ENCODE peak calls at places on chromosomes 3 and 15, in five cellular contexts. Q is HepG2, E is A673, V is heart left ventricle, B is heart right ventricle. F is an unnamed sample.

GRCh38 chr15:92391640-92392039 is 2.0 kb upstream of the ST8SIA2 start:
- DNase-seq in Q (peak), E (peak), V (no peak), B (no peak), F (peak)

GRCh38 chr15:43749690-43750345 is 3.6 kb downstream of the PDIA3 start:
- DNase-seq in Q (no peak), E (no peak), V (no peak), B (no peak), F (no peak)

GRCh38 chr3:71994203-71994602 is 209.3 kb upstream of the PROK2 start:
- DNase-seq in Q (no peak), E (no peak), V (no peak), B (no peak), F (no peak)

GRCh38 chr15:79078763-79079395 is 11.7 kb downstream of the RASGRF1 start:
- DNase-seq in Q (no peak), E (no peak), V (no peak), B (no peak), F (no peak)

GRCh38 chr3:45939341-45939771 is 3.9 kb upstream of the CXCR6 start:
- DNase-seq in Q (no peak), E (no peak), V (no peak), B (no peak), F (no peak)

GRCh38 chr3:45590256-45590655 is 4.3 kb upstream of the LIMD1 start:
- DNase-seq in Q (no peak), E (no peak), V (no peak), B (no peak), F (no peak)

GRCh38 chr3:62586356-62586755 is 213.0 kb upstream of the FEZF2 start:
- DNase-seq in Q (no peak), E (no peak), V (no peak), B (no peak), F (no peak)

GRCh38 chr3:192726386-192726785 is 955 bp downstream of the FGF12 start:
- DNase-seq in Q (no peak), E (no peak), V (no peak), B (no peak), F (no peak)

GRCh38 chr3:172892158-172892557 is 141.6 kb downstream of the ECT2 start:
- DNase-seq in Q (no peak), E (peak), V (no peak), B (no peak), F (no peak)

GRCh38 chr15:57327985-57328471 is 48.3 kb upstream of the CGNL1 start:
- DNase-seq in Q (no peak), E (peak), V (no peak), B (no peak), F (no peak)

GRCh38 chr3:116757310-116757709 is 47.7 kb downstream of the TUSC7 start:
- DNase-seq in Q (no peak), E (peak), V (no peak), B (no peak), F (no peak)

GRCh38 chr15:87538327-87538834 is 718.2 kb downstream of the NTRK3 start:
- DNase-seq in Q (no peak), E (no peak), V (no peak), B (no peak), F (no peak)

GRCh38 chr15:81410318-81410753 is 36.3 kb upstream of the TMC3 start:
- DNase-seq in Q (peak), E (peak), V (peak), B (peak), F (peak)

GRCh38 chr3:186787642-186788481 is 4.5 kb downstream of the EIF4A2 start:
- DNase-seq in Q (no peak), E (no peak), V (no peak), B (no peak), F (no peak)

GRCh38 chr15:67074886-67075229 is 9.5 kb downstream of the SMAD3 start:
- DNase-seq in Q (no peak), E (no peak), V (no peak), B (no peak), F (no peak)

GRCh38 chr3:134869153-134869726 is 74.2 kb downstream of the EPHB1 start:
- DNase-seq in Q (no peak), E (no peak), V (no peak), B (no peak), F (no peak)

GRCh38 chr15:76753131-76753530 is 152.0 kb downstream of the SCAPER start:
- DNase-seq in Q (peak), E (no peak), V (no peak), B (no peak), F (no peak)

GRCh38 chr3:190130037-190130436 is 9.3 kb upstream of the P3H2 start:
- DNase-seq in Q (no peak), E (no peak), V (no peak), B (no peak), F (no peak)

GRCh38 chr15:39486546-39487081 is 94.3 kb upstream of the THBS1 start:
- DNase-seq in Q (no peak), E (no peak), V (no peak), B (no peak), F (no peak)

GRCh38 chr3:13134879-13135206 is 61.6 kb upstream of the IQSEC1 start:
- DNase-seq in Q (no peak), E (no peak), V (no peak), B (no peak), F (no peak)

GRCh38 chr3:49296781-49297420 is 19.9 kb upstream of the C3orf62 start:
- DNase-seq in Q (no peak), E (no peak), V (peak), B (peak), F (no peak)

GRCh38 chr3:16301490-16301889 is 36.5 kb downstream of the OXNAD1 start:
- DNase-seq in Q (no peak), E (no peak), V (no peak), B (no peak), F (no peak)

DNA sequence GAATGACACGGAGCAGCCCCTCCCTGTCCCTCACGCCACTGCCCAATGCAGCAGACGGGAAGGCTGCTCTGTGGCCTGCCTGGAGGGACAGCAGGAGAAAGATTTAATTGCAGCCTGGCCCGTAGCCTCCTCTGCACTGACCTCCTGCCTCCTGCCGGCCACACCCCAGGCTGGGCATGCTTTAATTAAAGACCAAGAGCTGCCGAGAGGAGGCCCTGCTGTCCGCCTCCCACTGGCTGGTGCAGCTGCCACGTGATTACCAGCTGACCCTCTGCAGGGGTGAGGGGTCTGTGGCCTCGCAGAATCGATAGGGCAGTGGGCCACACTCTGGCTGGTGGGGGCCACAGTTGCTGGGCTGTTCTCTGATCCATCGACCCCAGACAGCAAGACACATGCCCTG is 100.2 kb upstream of the PRR23E start:
- DNase-seq in Q (no peak), E (no peak), V (no peak), B (no peak), F (no peak)
- TF ChIP-seq CTCF in Q (peak), E (no peak), V (no peak), B (no peak), F (no peak)

DNA sequence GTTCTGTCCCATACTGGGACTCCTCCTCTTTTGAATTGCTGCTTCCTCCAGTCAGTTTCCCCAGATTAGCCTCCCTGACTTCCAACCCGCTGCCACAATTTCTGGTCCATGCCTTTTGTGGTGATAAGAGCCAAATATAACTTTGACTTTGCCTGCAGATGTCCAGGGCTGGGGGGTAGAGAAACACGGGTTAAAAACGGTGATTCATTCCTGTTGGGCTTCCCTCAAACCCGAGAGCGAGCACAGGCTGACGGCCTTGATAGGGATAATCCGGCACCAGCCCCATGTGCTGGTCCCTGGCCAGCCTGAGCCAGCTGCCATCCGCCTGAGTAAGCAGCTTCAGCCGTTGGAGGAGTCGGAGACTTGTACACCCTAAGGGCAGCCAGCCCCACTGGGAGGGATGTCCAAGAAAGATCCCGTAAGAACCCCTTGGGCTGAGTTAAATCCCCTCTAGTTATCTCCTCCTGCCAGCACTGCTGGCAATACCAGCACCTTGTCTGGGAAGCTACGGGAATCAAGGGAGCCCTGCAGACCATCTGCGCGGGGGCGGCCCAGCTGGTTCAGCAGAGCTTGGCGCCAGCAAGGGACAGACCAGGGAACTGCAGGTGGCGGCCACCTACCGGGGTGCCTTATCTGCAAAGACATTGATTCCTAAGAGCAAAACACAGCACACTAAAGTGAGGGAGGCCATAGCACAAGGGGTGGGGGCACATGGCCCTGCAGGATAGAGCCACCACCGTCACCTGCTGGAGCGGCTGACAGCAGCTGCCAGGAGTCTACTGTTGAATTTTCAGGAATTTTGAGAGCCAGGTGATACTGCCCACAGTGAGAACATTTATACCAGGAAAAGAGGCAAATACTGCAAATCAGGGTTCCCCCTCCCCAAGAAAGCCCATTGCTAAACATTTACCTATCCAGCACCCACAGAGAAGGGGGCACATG is 18.1 kb downstream of the CSPG4 start:
- DNase-seq in Q (peak), E (peak), V (peak), B (peak), F (peak)
- TF ChIP-seq CTCF in Q (peak), E (peak), V (no peak), B (peak), F (peak)

DNA sequence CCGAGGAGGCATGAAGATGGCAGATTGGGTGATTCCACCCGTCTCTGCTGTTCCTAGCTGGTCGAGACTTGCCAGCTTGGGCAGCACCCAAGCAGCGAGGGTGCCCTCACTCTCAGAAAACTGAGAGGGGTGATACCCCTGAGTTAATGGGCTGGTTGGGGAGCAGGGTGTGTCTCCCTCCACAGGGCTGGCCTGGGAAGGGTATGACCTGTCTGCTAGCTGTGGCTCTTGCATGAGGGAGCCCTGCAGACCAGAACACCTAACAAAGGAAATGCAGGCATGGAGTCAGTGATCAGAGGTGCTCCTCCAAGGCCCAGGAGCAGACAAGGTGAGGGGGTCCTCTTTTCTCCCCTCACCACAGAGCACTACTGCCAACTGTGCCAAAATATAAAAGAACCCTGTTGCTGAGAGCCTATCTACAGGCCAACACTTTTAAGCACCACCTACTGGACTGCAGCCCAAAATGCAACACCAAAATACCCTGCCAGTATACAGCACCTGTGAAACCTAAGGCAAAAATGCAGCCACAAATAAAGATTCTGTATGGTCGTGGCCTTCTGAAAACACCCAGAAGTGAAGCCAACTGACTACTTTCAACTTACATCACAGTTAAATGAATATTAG is 35.8 kb upstream of the PPM1L start:
- DNase-seq in Q (no peak), E (no peak), V (no peak), B (no peak), F (peak)
- TF ChIP-seq CTCF in Q (peak), E (peak), V (no peak), B (no peak), F (peak)

DNA sequence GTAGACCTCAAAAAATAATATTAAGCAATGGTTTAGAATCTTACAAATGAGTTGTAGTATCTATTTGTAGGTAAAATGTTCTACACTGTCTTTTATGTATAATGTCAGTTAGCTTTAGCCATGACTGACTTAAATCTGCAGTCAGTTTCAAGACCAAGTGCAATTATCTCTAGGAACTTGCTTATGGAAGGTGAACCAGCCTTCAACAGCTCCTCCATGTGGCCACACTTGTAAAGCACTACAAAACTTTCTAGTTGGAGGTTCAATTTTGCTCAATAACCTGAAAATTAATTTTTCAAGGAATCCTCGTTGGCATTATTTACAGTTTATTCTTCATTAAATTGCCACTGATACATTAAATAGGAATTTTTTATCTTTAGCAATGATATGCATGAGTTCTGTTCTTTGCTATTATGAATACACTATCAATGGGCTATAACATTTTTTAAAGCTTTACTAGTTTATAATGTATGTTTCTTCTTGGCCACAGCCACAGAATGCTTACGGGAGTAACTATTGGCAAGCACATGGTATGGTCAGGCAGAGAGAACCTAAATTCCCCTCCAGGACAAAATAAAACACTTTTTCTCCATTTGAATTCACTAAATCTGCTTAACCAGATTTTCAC is 315.3 kb upstream of the UBE2E2 start:
- DNase-seq in Q (no peak), E (peak), V (no peak), B (no peak), F (peak)
- TF ChIP-seq CTCF in Q (no peak), E (peak), V (peak), B (peak), F (peak)

DNA sequence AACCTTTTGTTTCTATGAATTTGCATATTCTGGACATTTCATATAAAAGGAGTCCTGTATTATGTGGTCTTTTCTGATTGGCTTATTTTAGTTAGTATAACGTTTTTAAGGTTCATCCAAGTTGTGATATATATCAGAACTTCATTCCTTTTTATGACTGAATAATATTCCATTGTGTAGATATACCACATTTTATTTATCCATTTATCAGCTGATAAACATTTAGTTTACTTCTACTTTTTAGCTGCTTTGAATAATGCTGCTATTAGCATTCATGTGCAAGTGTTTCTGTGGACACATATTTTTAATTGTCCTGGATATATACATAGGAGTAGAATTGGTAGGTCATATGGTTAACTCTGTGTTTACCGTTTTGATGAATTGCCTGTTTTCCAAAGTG is 498.5 kb upstream of the ADAMTS9 start:
- DNase-seq in Q (no peak), E (no peak), V (no peak), B (no peak), F (no peak)
- TF ChIP-seq CTCF in Q (no peak), E (no peak), V (no peak), B (no peak), F (no peak)

GRCh38 chr3:170473358-170473757 is 54.7 kb downstream of the CLDN11 start:
- DNase-seq in Q (no peak), E (no peak), V (no peak), B (no peak), F (no peak)
- TF ChIP-seq CTCF in Q (no peak), E (no peak), V (no peak), B (no peak), F (no peak)

DNA sequence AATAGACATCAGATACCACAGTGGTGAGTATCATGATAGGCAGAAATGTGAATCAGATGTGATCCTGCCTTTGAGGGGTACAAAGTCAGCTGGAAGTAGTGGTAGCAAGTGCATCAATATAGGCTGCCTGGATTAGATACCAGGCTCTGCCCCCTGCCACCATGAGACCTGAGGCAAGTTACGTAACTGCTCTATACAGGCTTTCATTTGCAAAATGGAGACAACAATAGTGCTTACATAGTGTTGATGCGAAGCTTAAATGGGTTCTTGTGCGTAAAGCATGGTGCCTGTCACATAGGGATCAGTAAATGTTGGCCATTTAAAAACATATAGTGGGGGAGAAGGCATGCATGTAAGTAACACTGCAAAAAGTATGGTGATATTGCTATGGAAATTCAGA is 158.0 kb downstream of the RYR3 start:
- DNase-seq in Q (no peak), E (no peak), V (no peak), B (no peak), F (no peak)
- TF ChIP-seq CTCF in Q (no peak), E (no peak), V (no peak), B (no peak), F (no peak)

DNA sequence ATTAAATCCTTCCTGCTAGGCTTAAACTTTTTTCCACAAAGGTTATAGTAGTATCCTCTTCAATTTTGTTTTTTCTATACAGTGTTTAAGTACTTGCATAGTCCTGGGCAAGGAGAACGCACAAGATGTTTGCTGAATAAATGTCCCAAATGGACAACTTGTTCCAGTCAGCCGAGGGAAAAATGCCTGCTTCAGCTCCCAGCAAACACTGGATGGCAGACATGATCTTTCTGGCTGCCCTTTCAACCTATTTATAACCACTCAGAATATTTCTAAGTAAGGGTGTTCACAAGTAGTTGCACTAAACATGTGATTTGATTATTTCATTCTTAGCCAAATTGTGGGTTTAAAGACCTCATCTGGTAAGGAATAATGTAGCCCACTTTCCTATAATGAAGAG is 29.8 kb downstream of the GNB4 start:
- DNase-seq in Q (no peak), E (peak), V (peak), B (peak), F (no peak)
- TF ChIP-seq CTCF in Q (peak), E (peak), V (peak), B (peak), F (no peak)

GRCh38 chr3:179853176-179853575 is 183.6 kb downstream of the PEX5L start:
- DNase-seq in Q (no peak), E (no peak), V (peak), B (peak), F (no peak)

GRCh38 chr3:179852117-179852886 is 184.4 kb downstream of the PEX5L start:
- DNase-seq in Q (peak), E (peak), V (no peak), B (no peak), F (no peak)
- TF ChIP-seq CTCF in Q (peak), E (peak), V (no peak), B (no peak), F (no peak)

DNA sequence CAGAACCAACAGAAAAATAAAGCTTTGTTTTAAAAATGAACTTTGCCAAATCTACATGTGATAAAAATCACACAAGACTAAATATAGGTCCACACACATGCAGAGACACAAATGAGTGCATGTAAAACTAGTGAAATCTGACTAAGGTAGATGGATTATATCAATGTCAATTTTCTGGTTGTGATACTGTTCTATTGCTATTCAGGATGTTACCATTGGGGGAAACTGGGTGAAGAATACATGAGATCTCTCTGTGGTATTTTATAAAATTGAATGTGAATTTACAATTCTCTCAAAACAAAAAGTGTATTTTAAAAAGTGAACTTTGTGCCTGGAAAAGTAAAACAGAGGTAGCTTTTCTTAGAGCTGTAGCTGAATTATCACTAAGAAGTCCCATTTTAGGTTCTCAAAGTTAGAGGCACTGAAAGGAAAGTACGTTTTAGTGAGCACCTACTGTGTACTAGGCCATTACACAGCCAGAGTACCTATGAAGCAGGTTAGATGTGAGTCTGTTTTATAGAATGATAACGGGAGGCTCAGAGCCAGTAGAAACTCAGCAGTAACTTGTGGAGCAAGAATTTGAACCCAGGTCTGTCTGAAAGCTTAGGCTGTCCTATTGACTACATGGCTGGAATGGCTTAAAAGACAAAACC is 8.2 kb downstream of the GRAMD2A start:
- DNase-seq in Q (no peak), E (no peak), V (no peak), B (no peak), F (no peak)
- TF ChIP-seq CTCF in Q (no peak), E (no peak), V (no peak), B (no peak), F (no peak)